ENCODE peak calls at places on chromosomes 12 and 14, in four cellular contexts. V is A549, L is hepatocyte, O is thoracic aorta. B is an unnamed sample. For H3K4me1, the result is how much of the 10 kb centered on the place peaks cover.

GRCh38 chr12:47777741-47778558 is 4.9 kb downstream of the SLC48A1 start:
- DNase-seq in L (no peak), V (no peak), O (no peak), B (no peak)

GRCh38 chr14:39467889-39468524 is 35.8 kb upstream of the FBXO33 start:
- DNase-seq in V (no peak), O (no peak), L (peak), B (no peak)

GRCh38 chr12:39581592-39581991 is 38.0 kb downstream of the ABCD2 start:
- DNase-seq in O (no peak), L (no peak), V (no peak), B (no peak)

GRCh38 chr12:674272-674781 is 11.1 kb upstream of the NINJ2 start:
- DNase-seq in V (no peak), O (no peak), L (no peak), B (no peak)

GRCh38 chr12:27193106-27193505 is 51.0 kb upstream of the STK38L start:
- DNase-seq in O (no peak), V (no peak), L (peak), B (no peak)

GRCh38 chr12:132385923-132386751 is 56.7 kb upstream of the GALNT9 start:
- DNase-seq in V (no peak), L (no peak), O (no peak), B (no peak)

GRCh38 chr14:81366259-81366658 is 33.9 kb downstream of the STON2 start:
- DNase-seq in L (peak), V (peak), O (no peak), B (peak)

GRCh38 chr12:117100251-117100650 is 1.0 kb upstream of the TESC start:
- DNase-seq in L (peak), O (no peak), V (peak), B (no peak)

GRCh38 chr12:52455818-52456217 is 3.9 kb upstream of the KRT6B start:
- DNase-seq in O (no peak), V (no peak), L (no peak), B (no peak)

GRCh38 chr12:105562727-105563072 is 232.2 kb downstream of the C12orf75 start:
- DNase-seq in V (peak), O (peak), L (peak), B (peak)

GRCh38 chr12:104459556-104459909 is 2.8 kb downstream of the CHST11 start:
- DNase-seq in L (no peak), V (no peak), O (no peak), B (no peak)

GRCh38 chr12:54017845-54018607 is 9.2 kb downstream of the HOXC8 start:
- DNase-seq in O (peak), V (peak), L (peak), B (no peak)

GRCh38 chr12:89470741-89471504 is 53.7 kb downstream of the GALNT4 start:
- DNase-seq in V (peak), L (peak), O (no peak), B (no peak)

GRCh38 chr14:102772781-102773570 is 4.3 kb upstream of the TRAF3 start:
- DNase-seq in V (no peak), O (no peak), L (no peak), B (no peak)

GRCh38 chr12:106369624-106370346 is 12.2 kb downstream of the POLR3B start:
- DNase-seq in O (no peak), V (no peak), L (peak), B (no peak)

GRCh38 chr14:104223810-104224515 is 85.6 kb downstream of the KIF26A start:
- DNase-seq in L (peak), V (no peak), O (no peak), B (no peak)

GRCh38 chr12:124588689-124589318 is 21.4 kb upstream of the NCOR2 start:
- DNase-seq in V (no peak), O (no peak), L (no peak), B (no peak)

GRCh38 chr14:103736546-103737431 is 21.2 kb downstream of the ZFYVE21 start:
- DNase-seq in L (no peak), O (no peak), V (no peak), B (no peak)

GRCh38 chr12:120938496-120938895 is 34.3 kb upstream of the SPPL3 start:
- DNase-seq in V (no peak), L (no peak), O (no peak), B (no peak)

GRCh38 chr12:103800252-103800771 is 40.7 kb downstream of the NT5DC3 start:
- DNase-seq in L (peak), O (no peak), V (no peak), B (peak)

GRCh38 chr12:120914794-120915193 is 10.6 kb upstream of the SPPL3 start:
- DNase-seq in O (no peak), L (no peak), V (no peak), B (no peak)

GRCh38 chr12:99005601-99006000 is 360.5 kb downstream of the APAF1 start:
- DNase-seq in L (no peak), O (no peak), V (no peak), B (no peak)

GRCh38 chr14:77989441-77989891 is 180.7 kb upstream of the NRXN3 start:
- DNase-seq in L (no peak), O (no peak), V (no peak), B (no peak)

GRCh38 chr12:77888611-77889010 is 57.9 kb downstream of the NAV3 start:
- DNase-seq in O (no peak), V (peak), L (peak), B (no peak)

GRCh38 chr12:115455268-115455681 is 771.3 kb upstream of the TBX3 start:
- DNase-seq in L (peak), O (no peak), V (no peak), B (no peak)

GRCh38 chr12:66011731-66012130 is 118.8 kb downstream of the LLPH start:
- DNase-seq in V (no peak), O (no peak), L (no peak), B (no peak)

GRCh38 chr14:102810523-102810922 is 33.3 kb downstream of the TRAF3 start:
- DNase-seq in V (no peak), L (no peak), O (no peak), B (no peak)

GRCh38 chr12:96241484-96242256 is 47.5 kb downstream of the ELK3 start:
- DNase-seq in L (peak), V (no peak), O (peak), B (no peak)

GRCh38 chr14:61517861-61518802 is 177.2 kb upstream of the HIF1A start:
- DNase-seq in V (no peak), O (no peak), L (peak), B (peak)

DNA sequence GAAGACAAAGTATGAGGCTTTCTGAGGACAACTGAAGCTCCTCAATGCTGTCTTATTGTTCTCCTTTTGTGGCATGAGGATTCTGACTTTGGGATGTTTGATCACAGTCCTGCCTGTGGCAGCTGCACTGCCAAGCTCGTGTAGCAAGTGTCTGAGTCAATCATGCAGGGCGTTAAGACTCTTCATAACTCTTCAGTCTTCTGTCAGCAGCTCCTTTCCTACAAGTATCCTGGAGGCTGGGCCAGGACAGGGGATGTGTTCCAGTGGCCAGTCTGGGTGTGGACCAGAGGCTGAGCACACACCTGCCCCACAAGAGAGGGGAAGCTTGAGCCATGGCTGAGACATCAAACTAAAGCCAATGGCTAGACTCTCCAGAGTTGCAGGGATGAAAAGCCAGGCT is 94.3 kb downstream of the PELI2 start:
- DNase-seq in O (no peak), V (no peak), L (no peak), B (no peak)
- H3K4me1 ChIP-seq in O (under half), V (under half), L (under half), B (under half)

DNA sequence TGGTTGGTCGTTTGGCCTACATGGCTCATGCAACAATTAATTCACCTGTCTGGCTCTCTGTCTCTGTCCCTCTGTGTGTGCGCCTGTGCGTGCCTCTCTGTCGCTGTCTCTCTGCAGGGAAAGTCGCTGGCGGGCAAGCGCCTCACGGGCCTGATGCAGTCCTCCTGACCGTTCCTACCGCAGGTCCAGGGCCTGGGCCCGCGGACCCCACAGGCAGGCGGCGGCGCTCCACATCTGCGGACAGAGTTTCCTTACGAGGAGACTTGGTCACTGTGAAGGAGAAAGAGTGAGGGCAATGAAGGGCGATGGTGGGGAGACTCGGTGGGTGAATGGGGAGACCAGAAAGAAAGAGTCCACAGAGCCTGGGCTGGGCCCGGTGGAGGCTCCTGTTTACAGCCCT is 331.6 kb downstream of the DPF3 start:
- DNase-seq in V (no peak), O (no peak), L (no peak), B (no peak)
- H3K4me1 ChIP-seq in V (under half), O (under half), L (under half), B (under half)

DNA sequence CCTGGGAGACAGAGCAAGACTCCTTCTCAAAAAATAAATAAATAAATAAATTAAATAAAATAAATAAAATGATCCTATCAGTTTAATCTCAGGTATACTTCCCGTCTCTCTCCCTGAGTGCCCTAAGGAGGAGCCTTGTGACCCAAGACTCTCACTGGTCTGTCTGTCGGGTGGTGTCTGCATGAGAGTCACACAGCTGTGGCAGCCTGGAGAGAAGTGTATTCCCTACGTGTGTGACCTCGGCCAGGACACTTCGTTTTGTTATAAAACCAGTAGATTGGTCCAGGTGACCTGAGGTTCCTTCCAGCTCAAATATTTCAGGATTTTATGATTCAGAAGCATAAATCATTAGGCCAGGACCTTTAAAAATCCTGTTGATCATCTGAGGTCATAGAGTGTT is 4.8 kb downstream of the SYNE3 start:
- DNase-seq in L (no peak), V (no peak), O (no peak), B (no peak)
- H3K4me1 ChIP-seq in L (under half), V (under half), O (under half), B (under half)

GRCh38 chr12:56634242-56634836 is 4.2 kb upstream of the BAZ2A start:
- DNase-seq in O (no peak), L (peak), V (peak), B (peak)

GRCh38 chr12:56630180-56630632 is at the start of gene BAZ2A:
- DNase-seq in O (peak), V (peak), L (peak), B (peak)

GRCh38 chr12:56633465-56634241 is 3.5 kb upstream of the BAZ2A start:
- DNase-seq in O (no peak), V (no peak), L (no peak), B (no peak)

GRCh38 chr12:56632701-56633464 is 2.8 kb upstream of the BAZ2A start:
- DNase-seq in V (no peak), O (no peak), L (no peak), B (no peak)

GRCh38 chr12:56631790-56632700 is 1.9 kb upstream of the BAZ2A start:
- DNase-seq in L (peak), O (peak), V (peak), B (peak)
- H3K4me1 ChIP-seq in L (under half), O (under half), V (under half), B (under half)

GRCh38 chr14:45140661-45141187 is 5.0 kb downstream of the FANCM start:
- DNase-seq in O (no peak), L (no peak), V (no peak), B (no peak)
- H3K4me1 ChIP-seq in O (under half), L (under half), V (under half), B (under half)